ENCODE peak calls at places on chromosomes 3 and 15, in five cellular contexts. Y, I, M, C and X are unnamed samples.

GRCh38 chr15:31977812-31978662 is 52.3 kb upstream of the CHRNA7 start:
- DNase-seq in M (peak), I (peak), C (peak), Y (peak), X (no peak)

GRCh38 chr3:66453525-66454463 is 47.0 kb downstream of the LRIG1 start:
- DNase-seq in Y (no peak), I (no peak), C (no peak), M (no peak), X (no peak)

GRCh38 chr3:16205156-16205870 is 30.8 kb downstream of the GALNT15 start:
- DNase-seq in M (no peak), I (peak), Y (no peak), C (no peak), X (no peak)

GRCh38 chr3:136070334-136070733 is 104.8 kb downstream of the PPP2R3A start:
- DNase-seq in I (peak), C (peak), Y (no peak), M (no peak), X (no peak)

GRCh38 chr15:98071786-98072185 is 111.3 kb downstream of the ARRDC4 start:
- DNase-seq in C (no peak), M (no peak), Y (no peak), I (no peak), X (no peak)

GRCh38 chr3:64187065-64187959 is 38.0 kb downstream of the PRICKLE2 start:
- DNase-seq in C (peak), M (peak), I (peak), Y (peak), X (no peak)

GRCh38 chr3:43181202-43181910 is 75.5 kb upstream of the POMGNT2 start:
- DNase-seq in I (peak), C (no peak), M (no peak), Y (no peak), X (no peak)

GRCh38 chr3:60742606-60743145 is 508.6 kb downstream of the FHIT start:
- DNase-seq in M (no peak), Y (no peak), I (peak), C (peak), X (no peak)

GRCh38 chr3:158794936-158795518 is 6.8 kb upstream of the MFSD1 start:
- DNase-seq in C (peak), I (peak), M (no peak), Y (no peak), X (no peak)

GRCh38 chr3:52317178-52317577 is 1.1 kb downstream of the DNAH1 start:
- DNase-seq in Y (peak), M (no peak), I (no peak), C (no peak), X (no peak)

GRCh38 chr3:70085613-70086012 is 86.1 kb downstream of the SAMMSON start:
- DNase-seq in C (no peak), Y (no peak), I (peak), M (no peak), X (no peak)

GRCh38 chr3:172511783-172512357 is 11.4 kb downstream of the TNFSF10 start:
- DNase-seq in M (no peak), I (no peak), Y (no peak), C (no peak), X (no peak)

GRCh38 chr15:70271422-70272088 is 173.8 kb upstream of the TLE3 start:
- DNase-seq in C (peak), I (peak), M (no peak), Y (no peak), X (no peak)

GRCh38 chr15:89112341-89112971 is 24.2 kb downstream of the ABHD2 start:
- DNase-seq in Y (no peak), I (no peak), M (peak), C (no peak), X (no peak)

GRCh38 chr3:8767181-8767666 is 2.2 kb downstream of the OXTR start:
- DNase-seq in Y (peak), I (no peak), M (no peak), C (no peak), X (no peak)

GRCh38 chr3:157127831-157128767 is 31.8 kb downstream of the CCNL1 start:
- DNase-seq in Y (no peak), I (peak), M (no peak), C (peak), X (no peak)

GRCh38 chr15:93052090-93052892 is 36.7 kb downstream of the RGMA start:
- DNase-seq in I (no peak), Y (peak), C (no peak), M (no peak), X (no peak)

GRCh38 chr15:63860161-63860954 is 26.6 kb upstream of the HERC1 start:
- DNase-seq in M (no peak), C (no peak), Y (no peak), I (no peak), X (no peak)

GRCh38 chr3:53534996-53535395 is 40.6 kb downstream of the CACNA1D start:
- DNase-seq in Y (no peak), I (no peak), M (no peak), C (no peak), X (no peak)

GRCh38 chr3:66439666-66440344 is 61.0 kb downstream of the LRIG1 start:
- DNase-seq in C (no peak), I (no peak), M (no peak), Y (no peak), X (no peak)

GRCh38 chr15:78454992-78455391 is 17.0 kb downstream of the IREB2 start:
- DNase-seq in M (no peak), C (no peak), I (no peak), Y (no peak), X (no peak)

DNA sequence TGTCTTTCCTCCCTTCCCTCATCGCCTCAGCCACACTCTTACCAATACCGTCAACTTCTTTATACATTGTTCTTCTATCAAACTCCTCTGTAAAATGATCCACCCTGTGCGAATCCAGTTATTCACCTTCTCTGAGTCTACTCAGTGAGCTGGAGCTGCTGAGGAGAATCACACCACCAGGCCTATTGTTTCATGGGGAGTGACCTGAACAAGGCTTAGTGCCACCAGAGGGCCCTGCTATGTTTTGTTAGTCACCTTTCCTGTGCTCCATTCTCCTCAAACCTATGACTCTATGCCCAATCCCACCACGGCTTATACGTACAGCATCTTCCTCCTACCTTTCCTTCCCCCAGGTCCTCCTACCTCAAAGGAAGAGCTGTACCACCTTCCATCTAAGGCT is 50.4 kb upstream of the MED12L start:
- DNase-seq in C (no peak), I (no peak), Y (no peak), M (no peak), X (no peak)
- TF ChIP-seq CTCF in C (no peak), I (no peak), Y (no peak), M (no peak), X (no peak)

DNA sequence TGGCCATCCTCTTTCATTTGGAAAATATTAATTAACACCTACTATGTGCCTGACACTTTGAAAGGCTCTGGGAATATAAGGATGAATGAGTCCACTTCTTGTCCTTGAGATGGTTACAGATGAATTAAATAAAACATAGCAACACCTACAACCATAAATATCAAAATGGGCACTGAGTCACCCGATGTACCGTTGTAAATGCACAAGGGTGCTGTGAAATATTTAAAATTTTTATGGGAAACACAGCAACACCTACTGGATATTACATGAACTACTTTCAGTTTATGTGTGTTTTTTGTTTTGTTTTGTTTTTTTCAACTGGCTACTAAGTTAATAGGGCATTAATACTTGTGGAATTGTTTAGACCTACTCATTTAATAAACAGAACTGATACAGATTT is 239.0 kb upstream of the NAALADL2 start:
- DNase-seq in I (peak), C (peak), Y (no peak), M (no peak), X (no peak)
- TF ChIP-seq CTCF in I (peak), C (peak), Y (no peak), M (peak), X (no peak)

GRCh38 chr3:73768594-73769308 is 144.0 kb upstream of the PDZRN3 start:
- DNase-seq in Y (no peak), M (no peak), I (no peak), C (peak), X (no peak)
- TF ChIP-seq CTCF in Y (no peak), M (peak), I (no peak), C (peak), X (no peak)

GRCh38 chr3:33954956-33955355 is 156.5 kb downstream of the PDCD6IP start:
- DNase-seq in Y (no peak), M (no peak), C (no peak), I (no peak), X (no peak)
- TF ChIP-seq CTCF in Y (no peak), M (no peak), C (no peak), I (peak), X (no peak)

GRCh38 chr3:58332575-58333179 is at the start of gene PXK:
- DNase-seq in M (peak), C (peak), I (no peak), Y (peak), X (peak)
- TF ChIP-seq CTCF in M (peak), C (no peak), I (peak), Y (peak), X (no peak)

GRCh38 chr15:72341361-72341760 is 21.4 kb upstream of the CELF6 start:
- DNase-seq in M (no peak), C (no peak), Y (no peak), I (no peak), X (no peak)
- TF ChIP-seq CTCF in M (peak), C (peak), Y (no peak), I (peak), X (no peak)

GRCh38 chr3:196599734-196600128 is 31.3 kb downstream of the FBXO45 start:
- DNase-seq in C (peak), Y (no peak), I (no peak), M (no peak), X (no peak)
- TF ChIP-seq CTCF in C (peak), Y (no peak), I (no peak), M (no peak), X (no peak)

DNA sequence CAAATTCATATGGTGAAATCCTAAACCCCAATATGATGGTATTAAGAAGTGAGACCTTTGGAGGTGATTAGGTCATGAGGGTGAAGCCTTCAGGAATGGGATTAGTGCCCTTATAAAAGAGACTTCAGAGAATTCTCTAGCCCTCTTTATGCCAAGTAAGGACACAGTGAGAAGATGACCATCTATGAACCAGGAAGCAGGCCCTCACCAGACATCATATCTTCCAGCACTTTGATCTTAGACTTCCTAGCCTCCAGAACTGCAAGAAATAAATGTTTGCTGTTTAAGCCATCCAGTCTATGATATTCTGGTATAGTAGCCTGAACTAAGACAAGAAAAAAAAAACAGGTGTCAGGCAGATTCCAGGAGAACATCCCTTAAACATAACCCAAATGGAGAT is 45.9 kb upstream of the AP4E1 start:
- DNase-seq in I (no peak), M (no peak), C (no peak), Y (no peak), X (no peak)
- TF ChIP-seq CTCF in I (no peak), M (no peak), C (no peak), Y (no peak), X (no peak)

DNA sequence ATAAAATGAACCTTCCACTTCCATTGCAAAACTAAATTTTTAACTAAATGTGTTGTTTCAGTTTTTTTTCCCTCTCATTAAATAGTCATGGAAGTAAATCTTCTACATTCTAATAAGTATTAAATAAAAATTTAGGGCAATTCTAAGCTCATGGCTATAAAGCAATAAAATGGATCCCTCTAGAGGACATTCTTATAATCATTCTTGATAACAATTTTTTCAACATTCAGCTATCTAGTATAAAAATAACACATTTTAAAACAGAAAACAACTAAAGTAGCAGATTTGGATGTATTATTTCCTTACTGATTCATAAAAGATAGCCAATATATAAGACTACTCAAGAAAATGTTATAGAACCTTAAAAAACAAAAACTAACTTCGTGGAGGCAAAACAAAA is 393.1 kb downstream of the PLOD2 start:
- DNase-seq in C (peak), I (peak), Y (no peak), M (no peak), X (no peak)
- TF ChIP-seq CTCF in C (peak), I (no peak), Y (no peak), M (peak), X (no peak)

DNA sequence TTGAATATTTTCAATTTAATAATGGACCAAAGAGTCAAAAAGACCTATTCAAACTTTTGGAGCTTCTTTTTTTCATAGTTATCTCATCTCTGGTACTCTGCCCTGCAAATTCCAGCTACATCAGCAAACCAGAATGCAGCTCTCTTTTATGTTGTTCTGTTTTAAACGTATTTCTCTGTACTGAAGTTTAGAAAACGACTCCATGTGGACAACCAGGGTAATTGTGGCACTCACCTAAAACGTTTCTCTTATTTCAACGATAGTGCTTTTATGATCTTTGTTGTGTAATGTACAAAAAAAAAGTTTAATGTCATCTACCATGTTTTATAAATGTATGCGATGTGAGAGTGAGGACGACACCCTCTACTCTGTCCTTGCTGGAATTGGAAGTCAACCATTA is 1472.3 kb upstream of the GBE1 start:
- DNase-seq in M (no peak), Y (no peak), I (no peak), C (no peak), X (no peak)
- TF ChIP-seq CTCF in M (no peak), Y (no peak), I (no peak), C (no peak), X (no peak)